ENCODE peak calls at places on chromosomes 5 and 9, in nine cellular contexts. One of them, this sample, is unnamed.

GRCh38 chr9:93143830-93144530 is 9.9 kb upstream of the NINJ1 start:
- DNase-seq in heart right ventricle: no peak
- DNase-seq in fibroblast of the aortic adventitia: no peak
- DNase-seq in NB4: no peak
- DNase-seq in prostate gland: peak; percentile 76
- DNase-seq in HCT116: no peak
- DNase-seq in foreskin fibroblast: no peak
- DNase-seq in AG09319: no peak
- DNase-seq in omental fat pad: no peak
- DNase-seq in this sample: no peak

GRCh38 chr5:178331491-178331981 is 98.9 kb upstream of the PHYKPL start:
- DNase-seq in heart right ventricle: peak; percentile 63
- DNase-seq in fibroblast of the aortic adventitia: peak; percentile 1
- DNase-seq in NB4: no peak
- DNase-seq in prostate gland: peak; percentile 86
- DNase-seq in HCT116: no peak
- DNase-seq in foreskin fibroblast: peak; percentile 20
- DNase-seq in AG09319: no peak
- DNase-seq in omental fat pad: no peak
- DNase-seq in this sample: no peak

GRCh38 chr5:130213607-130214006 is 309.3 kb downstream of the CHSY3 start:
- DNase-seq in heart right ventricle: no peak
- DNase-seq in fibroblast of the aortic adventitia: no peak
- DNase-seq in NB4: no peak
- DNase-seq in prostate gland: no peak
- DNase-seq in HCT116: no peak
- DNase-seq in foreskin fibroblast: no peak
- DNase-seq in AG09319: no peak
- DNase-seq in omental fat pad: no peak
- DNase-seq in this sample: no peak

GRCh38 chr5:174329738-174330137 is 284.2 kb downstream of the NSG2 start:
- DNase-seq in heart right ventricle: no peak
- DNase-seq in fibroblast of the aortic adventitia: peak; percentile 83
- DNase-seq in NB4: no peak
- DNase-seq in prostate gland: no peak
- DNase-seq in HCT116: no peak
- DNase-seq in foreskin fibroblast: peak; percentile 36
- DNase-seq in AG09319: peak; percentile 67
- DNase-seq in omental fat pad: no peak
- DNase-seq in this sample: no peak

GRCh38 chr9:34991833-34992375 is 2.4 kb downstream of the DNAJB5 start:
- DNase-seq in heart right ventricle: no peak
- DNase-seq in fibroblast of the aortic adventitia: no peak
- DNase-seq in NB4: peak; percentile 55
- DNase-seq in prostate gland: no peak
- DNase-seq in HCT116: peak; percentile 52
- DNase-seq in foreskin fibroblast: no peak
- DNase-seq in AG09319: no peak
- DNase-seq in omental fat pad: no peak
- DNase-seq in this sample: peak; percentile 13

GRCh38 chr5:126972062-126972895 is 58.1 kb downstream of the MARCHF3 start:
- DNase-seq in heart right ventricle: no peak
- DNase-seq in fibroblast of the aortic adventitia: peak; percentile 38
- DNase-seq in NB4: peak; percentile 85
- DNase-seq in prostate gland: no peak
- DNase-seq in HCT116: no peak
- DNase-seq in foreskin fibroblast: no peak
- DNase-seq in AG09319: no peak
- DNase-seq in omental fat pad: no peak
- DNase-seq in this sample: no peak

GRCh38 chr9:124629600-124629999 is 122.4 kb upstream of the NR5A1 start:
- DNase-seq in heart right ventricle: no peak
- DNase-seq in fibroblast of the aortic adventitia: peak; percentile 63
- DNase-seq in NB4: no peak
- DNase-seq in prostate gland: no peak
- DNase-seq in HCT116: no peak
- DNase-seq in foreskin fibroblast: peak; percentile 18
- DNase-seq in AG09319: no peak
- DNase-seq in omental fat pad: no peak
- DNase-seq in this sample: no peak

GRCh38 chr9:124212381-124213050 is 45.2 kb upstream of the NEK6 start:
- DNase-seq in heart right ventricle: no peak
- DNase-seq in fibroblast of the aortic adventitia: peak; percentile 31
- DNase-seq in NB4: no peak
- DNase-seq in prostate gland: no peak
- DNase-seq in HCT116: no peak
- DNase-seq in foreskin fibroblast: peak; percentile 69
- DNase-seq in AG09319: no peak
- DNase-seq in omental fat pad: peak; percentile 11
- DNase-seq in this sample: no peak

GRCh38 chr5:72451771-72452505 is 55.3 kb downstream of the ZNF366 start:
- DNase-seq in heart right ventricle: peak; percentile 89
- DNase-seq in fibroblast of the aortic adventitia: peak; percentile 100
- DNase-seq in NB4: peak; percentile 95
- DNase-seq in prostate gland: peak; percentile 42
- DNase-seq in HCT116: no peak
- DNase-seq in foreskin fibroblast: peak; percentile 91
- DNase-seq in AG09319: peak; percentile 83
- DNase-seq in omental fat pad: no peak
- DNase-seq in this sample: no peak

GRCh38 chr9:81389569-81389993 is 299.8 kb downstream of the TLE1 start:
- DNase-seq in heart right ventricle: no peak
- DNase-seq in fibroblast of the aortic adventitia: peak; percentile 99
- DNase-seq in NB4: no peak
- DNase-seq in prostate gland: no peak
- DNase-seq in HCT116: peak; percentile 22
- DNase-seq in foreskin fibroblast: peak; percentile 96
- DNase-seq in AG09319: peak; percentile 82
- DNase-seq in omental fat pad: no peak
- DNase-seq in this sample: peak; percentile 21

GRCh38 chr5:127027539-127027938 is 2.8 kb downstream of the MARCHF3 start:
- DNase-seq in heart right ventricle: no peak
- DNase-seq in fibroblast of the aortic adventitia: no peak
- DNase-seq in NB4: no peak
- DNase-seq in prostate gland: no peak
- DNase-seq in HCT116: no peak
- DNase-seq in foreskin fibroblast: no peak
- DNase-seq in AG09319: no peak
- DNase-seq in omental fat pad: no peak
- DNase-seq in this sample: no peak

GRCh38 chr9:129027685-129028191 is 393 bp downstream of the SH3GLB2 start:
- DNase-seq in heart right ventricle: peak; percentile 47
- DNase-seq in fibroblast of the aortic adventitia: no peak
- DNase-seq in NB4: peak; percentile 64
- DNase-seq in prostate gland: no peak
- DNase-seq in HCT116: no peak
- DNase-seq in foreskin fibroblast: no peak
- DNase-seq in AG09319: no peak
- DNase-seq in omental fat pad: no peak
- DNase-seq in this sample: peak; percentile 49

GRCh38 chr5:1752881-1753280 is 46.8 kb downstream of the MRPL36 start:
- DNase-seq in heart right ventricle: no peak
- DNase-seq in fibroblast of the aortic adventitia: no peak
- DNase-seq in NB4: no peak
- DNase-seq in prostate gland: no peak
- DNase-seq in HCT116: no peak
- DNase-seq in foreskin fibroblast: no peak
- DNase-seq in AG09319: no peak
- DNase-seq in omental fat pad: no peak
- DNase-seq in this sample: no peak

GRCh38 chr5:151474799-151475198 is 27.4 kb downstream of the SLC36A1 start:
- DNase-seq in heart right ventricle: no peak
- DNase-seq in fibroblast of the aortic adventitia: no peak
- DNase-seq in NB4: no peak
- DNase-seq in prostate gland: no peak
- DNase-seq in HCT116: no peak
- DNase-seq in foreskin fibroblast: no peak
- DNase-seq in AG09319: no peak
- DNase-seq in omental fat pad: no peak
- DNase-seq in this sample: no peak

GRCh38 chr5:181241393-181241975 is 2.2 kb downstream of the RACK1 start:
- DNase-seq in heart right ventricle: no peak
- DNase-seq in fibroblast of the aortic adventitia: peak; percentile 86
- DNase-seq in NB4: peak; percentile 87
- DNase-seq in prostate gland: no peak
- DNase-seq in HCT116: no peak
- DNase-seq in foreskin fibroblast: peak; percentile 83
- DNase-seq in AG09319: no peak
- DNase-seq in omental fat pad: no peak
- DNase-seq in this sample: no peak

GRCh38 chr9:134501266-134502181 is 140.1 kb upstream of the COL5A1 start:
- DNase-seq in heart right ventricle: no peak
- DNase-seq in fibroblast of the aortic adventitia: no peak
- DNase-seq in NB4: no peak
- DNase-seq in prostate gland: no peak
- DNase-seq in HCT116: no peak
- DNase-seq in foreskin fibroblast: no peak
- DNase-seq in AG09319: no peak
- DNase-seq in omental fat pad: no peak
- DNase-seq in this sample: no peak

DNA sequence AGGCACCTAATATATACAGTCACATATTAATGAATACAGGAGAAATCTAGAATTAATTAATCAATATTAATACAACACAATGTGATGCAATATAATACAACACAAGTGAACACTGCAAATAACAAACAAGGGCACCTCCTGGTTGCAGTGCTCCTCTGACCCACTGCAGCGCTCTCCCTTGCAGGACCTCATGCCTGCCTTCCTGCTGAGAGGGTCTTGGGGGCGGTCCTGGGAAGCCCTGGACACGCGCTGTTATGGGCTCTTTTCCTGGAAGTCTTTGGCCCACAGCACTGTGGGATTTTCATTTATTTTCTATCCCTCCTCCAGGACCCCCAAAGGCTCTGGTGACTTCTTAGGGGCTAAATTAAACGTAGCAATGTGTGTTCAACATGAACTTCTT is 485.8 kb downstream of the IRX1 start:
- DNase-seq in heart right ventricle: no peak
- DNase-seq in fibroblast of the aortic adventitia: no peak
- DNase-seq in NB4: no peak
- DNase-seq in prostate gland: no peak
- DNase-seq in HCT116: no peak
- DNase-seq in foreskin fibroblast: no peak
- DNase-seq in AG09319: no peak
- DNase-seq in omental fat pad: no peak
- DNase-seq in this sample: no peak
- TF ChIP-seq CTCF in heart right ventricle: no peak
- TF ChIP-seq CTCF in fibroblast of the aortic adventitia: no peak
- TF ChIP-seq CTCF in NB4: no peak
- TF ChIP-seq CTCF in prostate gland: no peak
- TF ChIP-seq CTCF in HCT116: no peak
- TF ChIP-seq CTCF in foreskin fibroblast: no peak
- TF ChIP-seq CTCF in AG09319: no peak
- TF ChIP-seq CTCF in omental fat pad: no peak
- TF ChIP-seq CTCF in this sample: no peak

DNA sequence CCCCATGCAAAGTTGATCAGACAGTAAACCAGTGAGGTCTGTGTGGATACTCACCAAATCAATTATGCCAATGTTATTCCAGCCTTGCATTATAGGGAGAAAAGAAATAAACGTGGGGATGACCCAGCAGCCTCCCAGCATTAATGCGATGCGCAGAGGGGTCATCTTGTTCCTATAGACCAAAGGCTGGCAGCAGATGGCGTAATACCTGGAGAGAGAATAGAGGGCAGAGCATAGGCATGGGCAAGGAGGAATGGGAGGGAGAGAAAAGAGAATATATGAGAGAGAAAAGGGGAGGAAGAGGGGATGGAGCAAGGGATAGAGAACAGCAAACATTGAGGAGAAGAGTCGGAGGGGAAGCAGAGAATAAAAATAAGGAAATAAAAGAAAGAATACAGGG is 131.2 kb downstream of the HTR4 start:
- DNase-seq in heart right ventricle: no peak
- DNase-seq in fibroblast of the aortic adventitia: no peak
- DNase-seq in NB4: no peak
- DNase-seq in prostate gland: no peak
- DNase-seq in HCT116: peak; percentile 6
- DNase-seq in foreskin fibroblast: no peak
- DNase-seq in AG09319: no peak
- DNase-seq in omental fat pad: no peak
- DNase-seq in this sample: peak; percentile 4
- TF ChIP-seq CTCF in heart right ventricle: no peak
- TF ChIP-seq CTCF in fibroblast of the aortic adventitia: no peak
- TF ChIP-seq CTCF in NB4: no peak
- TF ChIP-seq CTCF in prostate gland: no peak
- TF ChIP-seq CTCF in HCT116: no peak
- TF ChIP-seq CTCF in foreskin fibroblast: no peak
- TF ChIP-seq CTCF in AG09319: no peak
- TF ChIP-seq CTCF in omental fat pad: no peak
- TF ChIP-seq CTCF in this sample: no peak

DNA sequence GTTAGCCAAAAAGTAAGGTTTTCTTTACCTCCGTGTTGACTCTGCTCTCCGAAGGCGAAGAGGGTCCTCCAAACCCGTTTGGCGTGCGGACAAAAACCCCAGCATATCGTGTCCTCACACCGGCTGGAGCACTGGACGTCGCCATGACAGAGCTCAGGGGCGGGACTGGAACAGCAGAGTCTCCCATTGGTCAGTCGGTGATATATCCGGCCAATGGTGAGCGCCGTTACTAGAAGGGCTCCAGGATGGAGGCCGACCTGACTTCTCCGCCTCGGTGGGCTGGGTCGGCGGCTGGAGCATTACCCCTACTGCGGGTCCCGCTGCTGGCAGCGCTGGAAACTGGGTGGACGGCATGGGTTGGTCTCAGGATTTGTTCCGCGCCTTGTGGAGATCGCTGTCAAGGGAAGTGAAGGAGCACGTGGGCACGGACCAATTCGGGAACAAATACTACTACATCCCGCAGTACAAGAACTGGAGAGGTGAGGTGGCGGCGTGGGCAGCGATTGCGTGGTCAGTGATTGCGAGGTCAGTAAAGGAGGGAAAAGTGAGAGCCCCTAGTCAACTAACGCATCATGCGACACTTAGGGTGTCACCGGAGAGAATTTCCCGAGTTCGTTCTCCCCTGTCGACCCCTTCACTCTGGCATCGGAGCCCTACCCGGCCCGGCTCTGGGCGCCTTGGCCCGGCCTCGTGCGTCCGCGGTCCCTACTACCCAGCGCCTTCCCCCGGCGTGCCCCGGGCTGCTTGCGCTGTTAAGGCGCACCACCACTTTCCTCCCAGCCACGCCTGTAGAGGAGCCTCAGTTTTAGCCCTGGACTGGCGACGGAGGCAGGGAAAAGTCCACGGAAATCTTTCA is at the start of the genes ERCC8 and NDUFAF2:
- DNase-seq in heart right ventricle: peak; percentile 92
- DNase-seq in fibroblast of the aortic adventitia: peak; percentile 90
- DNase-seq in NB4: peak; percentile 93
- DNase-seq in prostate gland: peak; percentile 95
- DNase-seq in HCT116: peak; percentile 84
- DNase-seq in foreskin fibroblast: peak; percentile 89
- DNase-seq in AG09319: peak; percentile 71
- DNase-seq in omental fat pad: peak; percentile 75
- DNase-seq in this sample: peak; percentile 90
- TF ChIP-seq CTCF in heart right ventricle: no peak
- TF ChIP-seq CTCF in fibroblast of the aortic adventitia: no peak
- TF ChIP-seq CTCF in NB4: no peak
- TF ChIP-seq CTCF in prostate gland: no peak
- TF ChIP-seq CTCF in HCT116: no peak
- TF ChIP-seq CTCF in foreskin fibroblast: no peak
- TF ChIP-seq CTCF in AG09319: no peak
- TF ChIP-seq CTCF in omental fat pad: no peak
- TF ChIP-seq CTCF in this sample: no peak

GRCh38 chr5:21424907-21425306 is 1428.2 kb downstream of the CDH12 start:
- DNase-seq in heart right ventricle: no peak
- DNase-seq in fibroblast of the aortic adventitia: no peak
- DNase-seq in NB4: no peak
- DNase-seq in prostate gland: no peak
- DNase-seq in HCT116: no peak
- DNase-seq in foreskin fibroblast: no peak
- DNase-seq in AG09319: no peak
- DNase-seq in omental fat pad: no peak
- DNase-seq in this sample: no peak

GRCh38 chr5:21419383-21419782 is 1431.4 kb upstream of the CDH18 start:
- DNase-seq in heart right ventricle: no peak
- DNase-seq in fibroblast of the aortic adventitia: no peak
- DNase-seq in NB4: no peak
- DNase-seq in prostate gland: no peak
- DNase-seq in HCT116: no peak
- DNase-seq in foreskin fibroblast: no peak
- DNase-seq in AG09319: no peak
- DNase-seq in omental fat pad: no peak
- DNase-seq in this sample: no peak
- TF ChIP-seq CTCF in heart right ventricle: no peak
- TF ChIP-seq CTCF in fibroblast of the aortic adventitia: no peak
- TF ChIP-seq CTCF in NB4: no peak
- TF ChIP-seq CTCF in prostate gland: no peak
- TF ChIP-seq CTCF in HCT116: no peak
- TF ChIP-seq CTCF in foreskin fibroblast: no peak
- TF ChIP-seq CTCF in AG09319: no peak
- TF ChIP-seq CTCF in omental fat pad: no peak
- TF ChIP-seq CTCF in this sample: no peak

This sample was measured in Calu3.